ENCODE peak calls at places on chromosomes 12 and 14, in five cellular contexts. One of them, this sample, is unnamed.

GRCh38 chr12:104846056-104846762 is 111.9 kb downstream of the SLC41A2 start:
- DNase-seq in endothelial cell of umbilical vein: no peak
- DNase-seq in A549: no peak
- DNase-seq in right atrium auricular region: no peak
- DNase-seq in astrocyte of the spinal cord: peak
- DNase-seq in this sample: no peak

GRCh38 chr12:50246873-50247612 is 36.3 kb downstream of the LIMA1 start:
- DNase-seq in endothelial cell of umbilical vein: peak
- DNase-seq in A549: peak
- DNase-seq in right atrium auricular region: peak
- DNase-seq in astrocyte of the spinal cord: peak
- DNase-seq in this sample: peak

GRCh38 chr14:99892406-99892805 is 99.2 kb downstream of the EML1 start:
- DNase-seq in endothelial cell of umbilical vein: no peak
- DNase-seq in A549: no peak
- DNase-seq in right atrium auricular region: no peak
- DNase-seq in astrocyte of the spinal cord: peak
- DNase-seq in this sample: no peak

GRCh38 chr12:71551529-71551928 is 111.9 kb downstream of the LGR5 start:
- DNase-seq in endothelial cell of umbilical vein: peak
- DNase-seq in A549: no peak
- DNase-seq in right atrium auricular region: no peak
- DNase-seq in astrocyte of the spinal cord: peak
- DNase-seq in this sample: no peak

GRCh38 chr12:92543359-92543758 is 159.4 kb upstream of the PLEKHG7 start:
- DNase-seq in endothelial cell of umbilical vein: no peak
- DNase-seq in A549: no peak
- DNase-seq in right atrium auricular region: no peak
- DNase-seq in astrocyte of the spinal cord: no peak
- DNase-seq in this sample: peak

GRCh38 chr12:113996026-113996425 is 29.9 kb upstream of the RBM19 start:
- DNase-seq in endothelial cell of umbilical vein: no peak
- DNase-seq in A549: no peak
- DNase-seq in right atrium auricular region: no peak
- DNase-seq in astrocyte of the spinal cord: no peak
- DNase-seq in this sample: no peak

GRCh38 chr14:29643415-29644206 is 284.0 kb downstream of the PRKD1 start:
- DNase-seq in endothelial cell of umbilical vein: peak
- DNase-seq in A549: no peak
- DNase-seq in right atrium auricular region: no peak
- DNase-seq in astrocyte of the spinal cord: peak
- DNase-seq in this sample: no peak

GRCh38 chr12:130970165-130970907 is 16.6 kb downstream of the ADGRD1 start:
- DNase-seq in endothelial cell of umbilical vein: no peak
- DNase-seq in A549: no peak
- DNase-seq in right atrium auricular region: peak
- DNase-seq in astrocyte of the spinal cord: no peak
- DNase-seq in this sample: peak

GRCh38 chr12:101108130-101108529 is 101.9 kb downstream of the SLC5A8 start:
- DNase-seq in endothelial cell of umbilical vein: no peak
- DNase-seq in A549: no peak
- DNase-seq in right atrium auricular region: no peak
- DNase-seq in astrocyte of the spinal cord: no peak
- DNase-seq in this sample: no peak

GRCh38 chr12:14400599-14400998 is 35.1 kb downstream of the ATF7IP start:
- DNase-seq in endothelial cell of umbilical vein: no peak
- DNase-seq in A549: no peak
- DNase-seq in right atrium auricular region: no peak
- DNase-seq in astrocyte of the spinal cord: no peak
- DNase-seq in this sample: peak

GRCh38 chr14:77838756-77839565 is 39.1 kb downstream of the ADCK1 start:
- DNase-seq in endothelial cell of umbilical vein: no peak
- DNase-seq in A549: no peak
- DNase-seq in right atrium auricular region: no peak
- DNase-seq in astrocyte of the spinal cord: peak
- DNase-seq in this sample: no peak

GRCh38 chr14:65421201-65421981 is 8.9 kb downstream of the FUT8 start:
- DNase-seq in endothelial cell of umbilical vein: no peak
- DNase-seq in A549: no peak
- DNase-seq in right atrium auricular region: no peak
- DNase-seq in astrocyte of the spinal cord: peak
- DNase-seq in this sample: no peak

GRCh38 chr12:13606290-13606689 is 375.1 kb downstream of the GRIN2B start:
- DNase-seq in endothelial cell of umbilical vein: no peak
- DNase-seq in A549: no peak
- DNase-seq in right atrium auricular region: no peak
- DNase-seq in astrocyte of the spinal cord: no peak
- DNase-seq in this sample: no peak

GRCh38 chr12:2941524-2941923 is 17.7 kb upstream of the TEAD4 start:
- DNase-seq in endothelial cell of umbilical vein: no peak
- DNase-seq in A549: no peak
- DNase-seq in right atrium auricular region: no peak
- DNase-seq in astrocyte of the spinal cord: no peak
- DNase-seq in this sample: no peak

GRCh38 chr12:2190085-2190484 is 137.3 kb downstream of the CACNA1C start:
- DNase-seq in endothelial cell of umbilical vein: no peak
- DNase-seq in A549: no peak
- DNase-seq in right atrium auricular region: no peak
- DNase-seq in astrocyte of the spinal cord: no peak
- DNase-seq in this sample: no peak

GRCh38 chr14:103207404-103208072 is 84.3 kb downstream of the TNFAIP2 start:
- DNase-seq in endothelial cell of umbilical vein: no peak
- DNase-seq in A549: no peak
- DNase-seq in right atrium auricular region: no peak
- DNase-seq in astrocyte of the spinal cord: no peak
- DNase-seq in this sample: no peak

GRCh38 chr12:58750484-58750883 is 169.8 kb downstream of the LRIG3 start:
- DNase-seq in endothelial cell of umbilical vein: no peak
- DNase-seq in A549: peak
- DNase-seq in right atrium auricular region: no peak
- DNase-seq in astrocyte of the spinal cord: peak
- DNase-seq in this sample: no peak

GRCh38 chr14:65972346-65972745 is 513.8 kb upstream of the CCDC196 start:
- DNase-seq in endothelial cell of umbilical vein: no peak
- DNase-seq in A549: no peak
- DNase-seq in right atrium auricular region: no peak
- DNase-seq in astrocyte of the spinal cord: no peak
- DNase-seq in this sample: no peak

GRCh38 chr12:95951515-95951914 is 8.4 kb downstream of the AMDHD1 start:
- DNase-seq in endothelial cell of umbilical vein: no peak
- DNase-seq in A549: no peak
- DNase-seq in right atrium auricular region: no peak
- DNase-seq in astrocyte of the spinal cord: no peak
- DNase-seq in this sample: no peak

GRCh38 chr14:55574988-55575387 is 5.0 kb upstream of the KTN1 start:
- DNase-seq in endothelial cell of umbilical vein: no peak
- DNase-seq in A549: no peak
- DNase-seq in right atrium auricular region: no peak
- DNase-seq in astrocyte of the spinal cord: no peak
- DNase-seq in this sample: no peak

GRCh38 chr12:6042447-6042846 is 82.0 kb downstream of the VWF start:
- DNase-seq in endothelial cell of umbilical vein: no peak
- DNase-seq in A549: no peak
- DNase-seq in right atrium auricular region: no peak
- DNase-seq in astrocyte of the spinal cord: no peak
- DNase-seq in this sample: no peak

GRCh38 chr14:102775855-102776760 is 1.1 kb upstream of the TRAF3 start:
- DNase-seq in endothelial cell of umbilical vein: peak
- DNase-seq in A549: no peak
- DNase-seq in right atrium auricular region: no peak
- DNase-seq in astrocyte of the spinal cord: peak
- DNase-seq in this sample: peak

GRCh38 chr14:91277546-91278382 is 33.3 kb upstream of the GPR68 start:
- DNase-seq in endothelial cell of umbilical vein: no peak
- DNase-seq in A549: no peak
- DNase-seq in right atrium auricular region: no peak
- DNase-seq in astrocyte of the spinal cord: no peak
- DNase-seq in this sample: no peak

GRCh38 chr12:49041881-49042484 is 18.6 kb downstream of the KMT2D start:
- DNase-seq in endothelial cell of umbilical vein: no peak
- DNase-seq in A549: no peak
- DNase-seq in right atrium auricular region: no peak
- DNase-seq in astrocyte of the spinal cord: no peak
- DNase-seq in this sample: no peak

GRCh38 chr12:109782322-109782695 is 50.9 kb downstream of the TRPV4 start:
- DNase-seq in endothelial cell of umbilical vein: no peak
- DNase-seq in A549: no peak
- DNase-seq in right atrium auricular region: no peak
- DNase-seq in astrocyte of the spinal cord: no peak
- DNase-seq in this sample: no peak

GRCh38 chr12:46983393-46983793 is 96.0 kb upstream of the PCED1B start:
- DNase-seq in endothelial cell of umbilical vein: no peak
- DNase-seq in A549: no peak
- DNase-seq in right atrium auricular region: no peak
- DNase-seq in astrocyte of the spinal cord: no peak
- DNase-seq in this sample: no peak

DNA sequence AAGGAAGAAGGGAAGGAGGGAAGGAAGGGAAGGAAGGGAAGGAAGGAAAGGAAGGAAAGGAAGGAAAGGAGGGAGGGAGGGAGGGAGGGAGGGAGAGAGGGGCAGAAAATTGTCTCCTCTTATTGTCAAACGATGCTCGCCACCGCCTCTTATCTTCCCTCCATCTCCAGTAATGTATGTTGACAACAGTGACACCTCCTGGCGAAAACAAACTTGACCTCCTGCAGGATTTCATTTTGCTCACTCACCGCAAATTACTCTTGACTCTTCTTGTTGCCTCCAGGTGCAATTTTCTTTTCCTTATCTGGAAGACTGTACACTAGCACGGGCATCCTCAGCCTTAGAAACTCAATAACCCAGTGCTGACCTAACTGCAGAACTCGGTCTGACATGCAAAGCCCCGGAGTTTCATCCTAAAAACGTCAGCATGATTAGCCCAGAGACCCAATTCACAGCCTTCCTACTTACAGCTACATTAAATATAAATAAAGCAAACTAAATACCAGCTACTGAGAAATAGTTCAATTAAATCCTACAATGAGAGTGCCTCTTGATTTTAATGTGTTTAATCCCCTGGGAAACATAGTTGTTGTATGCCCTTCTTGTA is 512.4 kb upstream of the TMPO start:
- DNase-seq in endothelial cell of umbilical vein: peak
- DNase-seq in A549: peak
- DNase-seq in right atrium auricular region: no peak
- DNase-seq in astrocyte of the spinal cord: peak
- DNase-seq in this sample: peak
- TF ChIP-seq CTCF in endothelial cell of umbilical vein: peak
- TF ChIP-seq CTCF in A549: peak
- TF ChIP-seq CTCF in right atrium auricular region: peak
- TF ChIP-seq CTCF in astrocyte of the spinal cord: peak
- TF ChIP-seq CTCF in this sample: peak

GRCh38 chr14:61280526-61281185 is 482 bp downstream of the TMEM30B start:
- DNase-seq in endothelial cell of umbilical vein: peak
- DNase-seq in A549: peak
- DNase-seq in right atrium auricular region: peak
- DNase-seq in astrocyte of the spinal cord: peak
- DNase-seq in this sample: peak
- H3K4me3 ChIP-seq in endothelial cell of umbilical vein: peak
- H3K4me3 ChIP-seq in A549: peak
- H3K4me3 ChIP-seq in right atrium auricular region: peak
- H3K4me3 ChIP-seq in astrocyte of the spinal cord: peak
- H3K4me3 ChIP-seq in this sample: peak

GRCh38 chr12:31232361-31232965 is 93.5 kb downstream of the SINHCAF start:
- DNase-seq in endothelial cell of umbilical vein: no peak
- DNase-seq in A549: no peak
- DNase-seq in right atrium auricular region: no peak
- DNase-seq in astrocyte of the spinal cord: no peak
- DNase-seq in this sample: no peak

GRCh38 chr12:31233061-31233730 is 92.8 kb downstream of the SINHCAF start:
- DNase-seq in endothelial cell of umbilical vein: no peak
- DNase-seq in A549: no peak
- DNase-seq in right atrium auricular region: no peak
- DNase-seq in astrocyte of the spinal cord: no peak
- DNase-seq in this sample: no peak

GRCh38 chr12:31234053-31234835 is 91.7 kb downstream of the SINHCAF start:
- DNase-seq in endothelial cell of umbilical vein: no peak
- DNase-seq in A549: no peak
- DNase-seq in right atrium auricular region: no peak
- DNase-seq in astrocyte of the spinal cord: no peak
- DNase-seq in this sample: no peak

GRCh38 chr12:31230004-31230403 is 95.9 kb downstream of the SINHCAF start:
- DNase-seq in endothelial cell of umbilical vein: no peak
- DNase-seq in A549: no peak
- DNase-seq in right atrium auricular region: no peak
- DNase-seq in astrocyte of the spinal cord: no peak
- DNase-seq in this sample: no peak

DNA sequence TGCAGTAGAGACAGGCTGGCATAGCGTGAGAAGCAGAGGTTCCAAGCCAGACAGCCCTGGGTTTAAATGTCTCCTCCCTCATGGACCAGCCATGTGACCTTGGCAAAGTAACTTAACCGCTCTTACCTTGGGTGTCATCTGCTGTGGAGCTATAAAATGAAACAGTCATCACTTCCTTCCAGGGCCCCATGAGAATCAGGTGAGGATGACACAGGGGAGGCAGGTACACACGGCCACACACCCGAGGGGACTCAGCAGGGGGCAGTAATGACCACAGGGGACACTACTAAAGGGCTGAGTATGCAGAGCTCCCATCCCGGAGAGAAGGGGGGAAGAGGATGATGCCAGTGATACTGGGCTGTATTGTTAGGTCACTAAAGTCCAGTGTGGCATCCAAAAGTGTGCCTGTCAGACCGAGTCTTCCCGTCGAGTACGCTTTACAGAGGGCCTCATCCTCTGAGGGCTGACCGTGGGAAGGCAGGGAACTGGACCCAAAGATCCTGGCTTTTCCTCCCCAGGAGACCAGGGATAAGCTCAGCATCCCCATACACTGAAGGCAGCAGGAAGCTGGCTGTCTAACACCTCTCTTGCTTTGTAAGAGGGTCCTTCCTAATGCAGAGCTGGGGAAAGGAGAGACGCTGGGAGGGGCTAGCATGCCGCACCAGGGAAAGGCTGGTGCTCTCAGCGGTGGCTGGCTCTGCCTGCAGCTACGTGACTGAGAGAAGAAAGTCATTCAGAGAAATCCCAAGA is 94.2 kb downstream of the SINHCAF start:
- DNase-seq in endothelial cell of umbilical vein: no peak
- DNase-seq in A549: no peak
- DNase-seq in right atrium auricular region: no peak
- DNase-seq in astrocyte of the spinal cord: no peak
- DNase-seq in this sample: no peak
- TF ChIP-seq CTCF in endothelial cell of umbilical vein: no peak
- TF ChIP-seq CTCF in A549: no peak
- TF ChIP-seq CTCF in right atrium auricular region: no peak
- TF ChIP-seq CTCF in astrocyte of the spinal cord: no peak
- TF ChIP-seq CTCF in this sample: no peak

GRCh38 chr14:62015248-62015647 is 253.0 kb downstream of the SNAPC1 start:
- DNase-seq in endothelial cell of umbilical vein: no peak
- DNase-seq in A549: no peak
- DNase-seq in right atrium auricular region: no peak
- DNase-seq in astrocyte of the spinal cord: no peak
- DNase-seq in this sample: no peak

GRCh38 chr14:62018606-62019005 is 256.4 kb downstream of the SNAPC1 start:
- DNase-seq in endothelial cell of umbilical vein: no peak
- DNase-seq in A549: no peak
- DNase-seq in right atrium auricular region: no peak
- DNase-seq in astrocyte of the spinal cord: no peak
- DNase-seq in this sample: no peak

GRCh38 chr14:62015945-62016344 is 253.7 kb downstream of the SNAPC1 start:
- DNase-seq in endothelial cell of umbilical vein: no peak
- DNase-seq in A549: no peak
- DNase-seq in right atrium auricular region: no peak
- DNase-seq in astrocyte of the spinal cord: peak
- DNase-seq in this sample: peak

GRCh38 chr14:62017651-62018230 is 255.5 kb downstream of the SNAPC1 start:
- DNase-seq in endothelial cell of umbilical vein: no peak
- DNase-seq in A549: no peak
- DNase-seq in right atrium auricular region: no peak
- DNase-seq in astrocyte of the spinal cord: no peak
- DNase-seq in this sample: no peak
- H3K4me3 ChIP-seq in endothelial cell of umbilical vein: no peak
- H3K4me3 ChIP-seq in A549: no peak
- H3K4me3 ChIP-seq in right atrium auricular region: no peak
- H3K4me3 ChIP-seq in astrocyte of the spinal cord: no peak
- H3K4me3 ChIP-seq in this sample: no peak

This sample was measured in GM12865.